ENCODE peak calls at places on chromosomes 13 and 19, in nine cellular contexts. One of them, this sample, is unnamed.

GRCh38 chr13:87821512-87821911 is 150.3 kb downstream of the SLITRK5 start:
- DNase-seq in glutamatergic neuron: no peak
- DNase-seq in endothelial cell: no peak
- DNase-seq in A549: no peak
- DNase-seq in heart right ventricle: no peak
- DNase-seq in lung: no peak
- DNase-seq in bronchial epithelial cell: no peak
- DNase-seq in thoracic aorta: no peak
- DNase-seq in fibroblast of pulmonary artery: no peak
- DNase-seq in this sample: no peak

GRCh38 chr13:83634601-83635000 is 247.7 kb downstream of the SLITRK1 start:
- DNase-seq in glutamatergic neuron: no peak
- DNase-seq in endothelial cell: no peak
- DNase-seq in A549: no peak
- DNase-seq in heart right ventricle: no peak
- DNase-seq in lung: no peak
- DNase-seq in bronchial epithelial cell: no peak
- DNase-seq in thoracic aorta: no peak
- DNase-seq in fibroblast of pulmonary artery: no peak
- DNase-seq in this sample: no peak

GRCh38 chr13:95684463-95684862 is 7.5 kb downstream of the DNAJC3 start:
- DNase-seq in glutamatergic neuron: no peak
- DNase-seq in endothelial cell: no peak
- DNase-seq in A549: no peak
- DNase-seq in heart right ventricle: no peak
- DNase-seq in lung: no peak
- DNase-seq in bronchial epithelial cell: no peak
- DNase-seq in thoracic aorta: no peak
- DNase-seq in fibroblast of pulmonary artery: no peak
- DNase-seq in this sample: no peak

GRCh38 chr13:40207110-40207478 is 459.3 kb downstream of the FOXO1 start:
- DNase-seq in glutamatergic neuron: no peak
- DNase-seq in endothelial cell: no peak
- DNase-seq in A549: no peak
- DNase-seq in heart right ventricle: no peak
- DNase-seq in lung: no peak
- DNase-seq in bronchial epithelial cell: peak; percentile 18
- DNase-seq in thoracic aorta: no peak
- DNase-seq in fibroblast of pulmonary artery: no peak
- DNase-seq in this sample: no peak

GRCh38 chr13:27541386-27541785 is 78.9 kb downstream of the LNX2 start:
- DNase-seq in glutamatergic neuron: no peak
- DNase-seq in endothelial cell: no peak
- DNase-seq in A549: no peak
- DNase-seq in heart right ventricle: no peak
- DNase-seq in lung: no peak
- DNase-seq in bronchial epithelial cell: no peak
- DNase-seq in thoracic aorta: no peak
- DNase-seq in fibroblast of pulmonary artery: no peak
- DNase-seq in this sample: no peak

GRCh38 chr19:58296086-58296485 is 9.1 kb upstream of the ERVK3-1 start:
- DNase-seq in glutamatergic neuron: no peak
- DNase-seq in endothelial cell: no peak
- DNase-seq in A549: no peak
- DNase-seq in heart right ventricle: no peak
- DNase-seq in lung: no peak
- DNase-seq in bronchial epithelial cell: no peak
- DNase-seq in thoracic aorta: no peak
- DNase-seq in fibroblast of pulmonary artery: no peak
- DNase-seq in this sample: no peak

GRCh38 chr19:11577451-11578341 is at the start of gene ACP5:
- DNase-seq in glutamatergic neuron: peak; percentile 27
- DNase-seq in endothelial cell: no peak
- DNase-seq in A549: no peak
- DNase-seq in heart right ventricle: no peak
- DNase-seq in lung: no peak
- DNase-seq in bronchial epithelial cell: peak; percentile 62
- DNase-seq in thoracic aorta: no peak
- DNase-seq in fibroblast of pulmonary artery: no peak
- DNase-seq in this sample: no peak

GRCh38 chr19:16472992-16473391 is 1.2 kb upstream of the EPS15L1 start:
- DNase-seq in glutamatergic neuron: no peak
- DNase-seq in endothelial cell: no peak
- DNase-seq in A549: no peak
- DNase-seq in heart right ventricle: no peak
- DNase-seq in lung: no peak
- DNase-seq in bronchial epithelial cell: no peak
- DNase-seq in thoracic aorta: no peak
- DNase-seq in fibroblast of pulmonary artery: no peak
- DNase-seq in this sample: no peak

GRCh38 chr13:74040200-74040599 is 94.0 kb downstream of the KLF12 start:
- DNase-seq in glutamatergic neuron: peak; percentile 81
- DNase-seq in endothelial cell: peak; percentile 76
- DNase-seq in A549: peak; percentile 32
- DNase-seq in heart right ventricle: peak; percentile 33
- DNase-seq in lung: no peak
- DNase-seq in bronchial epithelial cell: peak; percentile 19
- DNase-seq in thoracic aorta: no peak
- DNase-seq in fibroblast of pulmonary artery: peak; percentile 36
- DNase-seq in this sample: no peak

GRCh38 chr13:80341098-80341701 is at the start of gene SPRY2:
- DNase-seq in glutamatergic neuron: peak; percentile 90
- DNase-seq in endothelial cell: peak; percentile 90
- DNase-seq in A549: peak; percentile 74
- DNase-seq in heart right ventricle: peak; percentile 93
- DNase-seq in lung: peak; percentile 92
- DNase-seq in bronchial epithelial cell: peak; percentile 84
- DNase-seq in thoracic aorta: peak; percentile 91
- DNase-seq in fibroblast of pulmonary artery: peak; percentile 98
- DNase-seq in this sample: peak; percentile 97

GRCh38 chr13:27622102-27622820 is 569 bp downstream of the POLR1D start:
- DNase-seq in glutamatergic neuron: no peak
- DNase-seq in endothelial cell: no peak
- DNase-seq in A549: no peak
- DNase-seq in heart right ventricle: no peak
- DNase-seq in lung: no peak
- DNase-seq in bronchial epithelial cell: no peak
- DNase-seq in thoracic aorta: no peak
- DNase-seq in fibroblast of pulmonary artery: peak; percentile 23
- DNase-seq in this sample: no peak

GRCh38 chr19:33394006-33394722 is 20.7 kb downstream of the CEBPG start:
- DNase-seq in glutamatergic neuron: no peak
- DNase-seq in endothelial cell: no peak
- DNase-seq in A549: no peak
- DNase-seq in heart right ventricle: peak; percentile 61
- DNase-seq in lung: peak; percentile 47
- DNase-seq in bronchial epithelial cell: peak; percentile 41
- DNase-seq in thoracic aorta: no peak
- DNase-seq in fibroblast of pulmonary artery: peak; percentile 73
- DNase-seq in this sample: peak; percentile 91

GRCh38 chr13:110403721-110404120 is 96.6 kb downstream of the COL4A2 start:
- DNase-seq in glutamatergic neuron: no peak
- DNase-seq in endothelial cell: no peak
- DNase-seq in A549: no peak
- DNase-seq in heart right ventricle: no peak
- DNase-seq in lung: no peak
- DNase-seq in bronchial epithelial cell: no peak
- DNase-seq in thoracic aorta: no peak
- DNase-seq in fibroblast of pulmonary artery: no peak
- DNase-seq in this sample: no peak

GRCh38 chr13:27851481-27851880 is 59.2 kb downstream of the GSX1 start:
- DNase-seq in glutamatergic neuron: no peak
- DNase-seq in endothelial cell: no peak
- DNase-seq in A549: no peak
- DNase-seq in heart right ventricle: no peak
- DNase-seq in lung: no peak
- DNase-seq in bronchial epithelial cell: no peak
- DNase-seq in thoracic aorta: no peak
- DNase-seq in fibroblast of pulmonary artery: no peak
- DNase-seq in this sample: no peak

GRCh38 chr13:110538632-110539031 is 22.9 kb downstream of the RAB20 start:
- DNase-seq in glutamatergic neuron: peak; percentile 56
- DNase-seq in endothelial cell: peak; percentile 21
- DNase-seq in A549: no peak
- DNase-seq in heart right ventricle: peak; percentile 63
- DNase-seq in lung: no peak
- DNase-seq in bronchial epithelial cell: no peak
- DNase-seq in thoracic aorta: no peak
- DNase-seq in fibroblast of pulmonary artery: peak; percentile 58
- DNase-seq in this sample: peak; percentile 81

GRCh38 chr13:41696163-41697003 is 239.0 kb downstream of the RGCC start:
- DNase-seq in glutamatergic neuron: no peak
- DNase-seq in endothelial cell: no peak
- DNase-seq in A549: peak; percentile 31
- DNase-seq in heart right ventricle: no peak
- DNase-seq in lung: no peak
- DNase-seq in bronchial epithelial cell: peak; percentile 94
- DNase-seq in thoracic aorta: no peak
- DNase-seq in fibroblast of pulmonary artery: peak; percentile 76
- DNase-seq in this sample: no peak

GRCh38 chr19:32751066-32751465 is 31.5 kb downstream of the TDRD12 start:
- DNase-seq in glutamatergic neuron: no peak
- DNase-seq in endothelial cell: no peak
- DNase-seq in A549: no peak
- DNase-seq in heart right ventricle: no peak
- DNase-seq in lung: no peak
- DNase-seq in bronchial epithelial cell: no peak
- DNase-seq in thoracic aorta: no peak
- DNase-seq in fibroblast of pulmonary artery: no peak
- DNase-seq in this sample: no peak

GRCh38 chr19:29667941-29668340 is 2.7 kb downstream of the PLEKHF1 start:
- DNase-seq in glutamatergic neuron: no peak
- DNase-seq in endothelial cell: no peak
- DNase-seq in A549: no peak
- DNase-seq in heart right ventricle: no peak
- DNase-seq in lung: no peak
- DNase-seq in bronchial epithelial cell: no peak
- DNase-seq in thoracic aorta: no peak
- DNase-seq in fibroblast of pulmonary artery: no peak
- DNase-seq in this sample: no peak
- TF ChIP-seq CTCF in glutamatergic neuron: no peak
- TF ChIP-seq CTCF in endothelial cell: no peak
- TF ChIP-seq CTCF in A549: no peak
- TF ChIP-seq CTCF in heart right ventricle: no peak
- TF ChIP-seq CTCF in lung: no peak
- TF ChIP-seq CTCF in bronchial epithelial cell: no peak
- TF ChIP-seq CTCF in thoracic aorta: no peak
- TF ChIP-seq CTCF in fibroblast of pulmonary artery: no peak
- TF ChIP-seq CTCF in this sample: no peak

GRCh38 chr19:40519352-40520322 is 52.8 kb downstream of the SPTBN4 start:
- DNase-seq in glutamatergic neuron: peak; percentile 72
- DNase-seq in endothelial cell: peak; percentile 23
- DNase-seq in A549: peak; percentile 72
- DNase-seq in heart right ventricle: peak; percentile 33
- DNase-seq in lung: no peak
- DNase-seq in bronchial epithelial cell: peak; percentile 21
- DNase-seq in thoracic aorta: no peak
- DNase-seq in fibroblast of pulmonary artery: peak; percentile 43
- DNase-seq in this sample: no peak
- TF ChIP-seq CTCF in glutamatergic neuron: no peak
- TF ChIP-seq CTCF in endothelial cell: no peak
- TF ChIP-seq CTCF in A549: peak; percentile 58
- TF ChIP-seq CTCF in heart right ventricle: no peak
- TF ChIP-seq CTCF in lung: no peak
- TF ChIP-seq CTCF in bronchial epithelial cell: peak; percentile 16
- TF ChIP-seq CTCF in thoracic aorta: no peak
- TF ChIP-seq CTCF in fibroblast of pulmonary artery: no peak
- TF ChIP-seq CTCF in this sample: no peak

GRCh38 chr19:9849786-9850185 is 14.7 kb downstream of the PIN1 start:
- DNase-seq in glutamatergic neuron: no peak
- DNase-seq in endothelial cell: no peak
- DNase-seq in A549: no peak
- DNase-seq in heart right ventricle: no peak
- DNase-seq in lung: no peak
- DNase-seq in bronchial epithelial cell: no peak
- DNase-seq in thoracic aorta: no peak
- DNase-seq in fibroblast of pulmonary artery: no peak
- DNase-seq in this sample: no peak

GRCh38 chr19:9847087-9847671 is 12.1 kb downstream of the PIN1 start:
- DNase-seq in glutamatergic neuron: peak; percentile 78
- DNase-seq in endothelial cell: peak; percentile 50
- DNase-seq in A549: peak; percentile 66
- DNase-seq in heart right ventricle: no peak
- DNase-seq in lung: peak; percentile 39
- DNase-seq in bronchial epithelial cell: peak; percentile 83
- DNase-seq in thoracic aorta: peak; percentile 41
- DNase-seq in fibroblast of pulmonary artery: peak; percentile 93
- DNase-seq in this sample: peak; percentile 70

GRCh38 chr19:9848761-9849160 is 13.6 kb downstream of the PIN1 start:
- DNase-seq in glutamatergic neuron: no peak
- DNase-seq in endothelial cell: no peak
- DNase-seq in A549: no peak
- DNase-seq in heart right ventricle: no peak
- DNase-seq in lung: no peak
- DNase-seq in bronchial epithelial cell: no peak
- DNase-seq in thoracic aorta: no peak
- DNase-seq in fibroblast of pulmonary artery: no peak
- DNase-seq in this sample: no peak

GRCh38 chr19:9850235-9850959 is 15.3 kb downstream of the PIN1 start:
- DNase-seq in glutamatergic neuron: peak; percentile 78
- DNase-seq in endothelial cell: no peak
- DNase-seq in A549: no peak
- DNase-seq in heart right ventricle: no peak
- DNase-seq in lung: no peak
- DNase-seq in bronchial epithelial cell: no peak
- DNase-seq in thoracic aorta: no peak
- DNase-seq in fibroblast of pulmonary artery: no peak
- DNase-seq in this sample: no peak

DNA sequence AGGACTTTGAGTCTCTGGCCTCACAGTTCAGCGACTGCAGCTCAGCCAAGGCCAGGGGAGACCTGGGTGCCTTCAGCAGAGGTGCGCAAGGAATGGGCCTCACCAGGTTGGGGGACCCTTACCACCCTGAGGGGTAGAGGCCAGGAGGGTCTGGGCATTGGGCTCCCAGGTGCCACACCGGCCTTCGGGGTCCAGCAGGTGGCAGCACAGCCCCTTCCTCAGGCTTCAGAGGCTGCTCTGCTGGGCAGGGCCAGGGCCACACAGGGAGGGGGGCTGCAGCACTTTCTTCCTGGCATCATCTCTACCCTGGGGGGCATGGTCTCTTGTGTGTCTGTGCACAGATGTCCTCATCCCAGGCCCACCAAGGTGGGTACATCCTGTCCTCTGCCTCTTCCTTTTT is 12.9 kb downstream of the PIN1 start:
- DNase-seq in glutamatergic neuron: peak; percentile 76
- DNase-seq in endothelial cell: peak; percentile 52
- DNase-seq in A549: no peak
- DNase-seq in heart right ventricle: no peak
- DNase-seq in lung: no peak
- DNase-seq in bronchial epithelial cell: no peak
- DNase-seq in thoracic aorta: no peak
- DNase-seq in fibroblast of pulmonary artery: no peak
- DNase-seq in this sample: no peak
- TF ChIP-seq CTCF in glutamatergic neuron: peak; percentile 76
- TF ChIP-seq CTCF in endothelial cell: peak; percentile 60
- TF ChIP-seq CTCF in A549: peak; percentile 28
- TF ChIP-seq CTCF in heart right ventricle: peak; percentile 15
- TF ChIP-seq CTCF in lung: no peak
- TF ChIP-seq CTCF in bronchial epithelial cell: peak; percentile 67
- TF ChIP-seq CTCF in thoracic aorta: no peak
- TF ChIP-seq CTCF in fibroblast of pulmonary artery: peak; percentile 32
- TF ChIP-seq CTCF in this sample: no peak

GRCh38 chr19:53466726-53467125 is 807 bp upstream of the ZNF813 start:
- DNase-seq in glutamatergic neuron: no peak
- DNase-seq in endothelial cell: no peak
- DNase-seq in A549: no peak
- DNase-seq in heart right ventricle: no peak
- DNase-seq in lung: no peak
- DNase-seq in bronchial epithelial cell: no peak
- DNase-seq in thoracic aorta: no peak
- DNase-seq in fibroblast of pulmonary artery: no peak
- DNase-seq in this sample: no peak
- TF ChIP-seq CTCF in glutamatergic neuron: no peak
- TF ChIP-seq CTCF in endothelial cell: no peak
- TF ChIP-seq CTCF in A549: no peak
- TF ChIP-seq CTCF in heart right ventricle: no peak
- TF ChIP-seq CTCF in lung: no peak
- TF ChIP-seq CTCF in bronchial epithelial cell: no peak
- TF ChIP-seq CTCF in thoracic aorta: no peak
- TF ChIP-seq CTCF in fibroblast of pulmonary artery: no peak
- TF ChIP-seq CTCF in this sample: no peak

This sample was measured in right atrium auricular region.